ENCODE peak calls at places on chromosomes 5 and 9, in eight cellular contexts. One of them, this sample, is unnamed.

GRCh38 chr9:1083325-1083913 is 33.3 kb downstream of the DMRT2 start:
- DNase-seq in H1: peak; percentile 59
- DNase-seq in WTC11: peak; percentile 64
- DNase-seq in A549: peak; percentile 15
- DNase-seq in NB4: peak; percentile 24
- DNase-seq in HCT116: no peak
- DNase-seq in K562: no peak
- DNase-seq in SK-N-SH: peak; percentile 4
- DNase-seq in this sample: no peak

GRCh38 chr5:175718401-175719108 is 60.7 kb downstream of the HRH2 start:
- DNase-seq in H1: peak; percentile 82
- DNase-seq in WTC11: peak; percentile 70
- DNase-seq in A549: peak; percentile 42
- DNase-seq in NB4: peak; percentile 69
- DNase-seq in HCT116: peak; percentile 16
- DNase-seq in K562: peak; percentile 31
- DNase-seq in SK-N-SH: no peak
- DNase-seq in this sample: no peak

GRCh38 chr9:119185298-119185697 is 183.9 kb downstream of the BRINP1 start:
- DNase-seq in H1: no peak
- DNase-seq in WTC11: no peak
- DNase-seq in A549: no peak
- DNase-seq in NB4: no peak
- DNase-seq in HCT116: no peak
- DNase-seq in K562: no peak
- DNase-seq in SK-N-SH: no peak
- DNase-seq in this sample: no peak

GRCh38 chr5:22521521-22521920 is 331.6 kb downstream of the CDH12 start:
- DNase-seq in H1: no peak
- DNase-seq in WTC11: no peak
- DNase-seq in A549: no peak
- DNase-seq in NB4: peak; percentile 2
- DNase-seq in HCT116: no peak
- DNase-seq in K562: no peak
- DNase-seq in SK-N-SH: no peak
- DNase-seq in this sample: no peak

GRCh38 chr5:170863646-170864045 is 1.8 kb downstream of the RANBP17 start:
- DNase-seq in H1: no peak
- DNase-seq in WTC11: no peak
- DNase-seq in A549: no peak
- DNase-seq in NB4: no peak
- DNase-seq in HCT116: no peak
- DNase-seq in K562: no peak
- DNase-seq in SK-N-SH: no peak
- DNase-seq in this sample: no peak

GRCh38 chr5:95668216-95668615 is 14.6 kb downstream of the SPATA9 start:
- DNase-seq in H1: no peak
- DNase-seq in WTC11: no peak
- DNase-seq in A549: no peak
- DNase-seq in NB4: no peak
- DNase-seq in HCT116: no peak
- DNase-seq in K562: no peak
- DNase-seq in SK-N-SH: no peak
- DNase-seq in this sample: no peak

GRCh38 chr9:103364753-103365152 is 369.6 kb downstream of the CYLC2 start:
- DNase-seq in H1: no peak
- DNase-seq in WTC11: no peak
- DNase-seq in A549: peak; percentile 18
- DNase-seq in NB4: no peak
- DNase-seq in HCT116: no peak
- DNase-seq in K562: no peak
- DNase-seq in SK-N-SH: no peak
- DNase-seq in this sample: no peak

GRCh38 chr9:126705767-126706697 is 92.3 kb downstream of the LMX1B start:
- DNase-seq in H1: peak; percentile 97
- DNase-seq in WTC11: peak; percentile 91
- DNase-seq in A549: peak; percentile 63
- DNase-seq in NB4: peak; percentile 67
- DNase-seq in HCT116: peak; percentile 40
- DNase-seq in K562: peak; percentile 75
- DNase-seq in SK-N-SH: peak; percentile 36
- DNase-seq in this sample: peak; percentile 35

GRCh38 chr9:98132806-98133631 is 14.0 kb upstream of the TRIM14 start:
- DNase-seq in H1: no peak
- DNase-seq in WTC11: no peak
- DNase-seq in A549: no peak
- DNase-seq in NB4: no peak
- DNase-seq in HCT116: no peak
- DNase-seq in K562: no peak
- DNase-seq in SK-N-SH: no peak
- DNase-seq in this sample: no peak

DNA sequence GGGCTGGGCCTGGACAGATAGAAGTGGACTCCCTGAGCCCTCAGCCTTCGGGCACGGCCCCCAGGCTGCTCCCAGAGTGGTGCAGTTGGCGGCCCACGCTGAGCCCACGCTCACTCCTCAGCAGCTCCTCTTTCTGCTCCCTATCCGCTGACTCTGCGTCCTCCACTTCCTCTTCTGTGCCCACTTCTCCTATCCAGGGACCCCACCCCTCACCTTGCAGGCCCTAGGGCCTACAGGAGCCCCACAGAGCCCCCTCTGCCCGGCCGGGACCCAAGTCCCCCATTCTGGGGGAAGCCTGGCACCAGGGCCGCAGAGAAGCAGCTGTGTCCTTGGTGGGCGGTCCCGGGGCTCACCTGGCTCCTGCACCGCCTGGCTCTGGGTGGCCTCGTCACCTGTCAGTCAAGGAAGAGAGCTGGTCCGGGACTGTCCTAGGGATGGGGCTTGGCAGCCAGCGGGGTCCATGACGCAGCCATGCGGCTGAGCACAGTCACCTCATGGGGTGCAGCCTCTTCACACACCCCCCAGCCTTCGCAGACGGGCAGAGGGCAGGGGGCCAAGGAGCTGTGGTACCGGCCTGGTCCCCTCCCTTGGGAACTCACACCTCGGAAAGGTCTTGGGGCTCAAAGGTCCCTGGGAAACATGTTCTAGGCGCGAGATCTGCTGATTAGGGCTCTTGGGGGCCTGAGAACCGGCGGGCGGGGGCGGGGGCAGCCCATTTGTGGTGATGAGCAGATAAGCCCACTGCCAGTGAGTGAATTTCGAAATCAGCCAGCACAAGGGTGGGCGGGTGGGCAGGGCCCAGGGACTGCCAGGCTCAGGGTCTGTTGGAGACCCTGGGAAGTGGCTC is 5.4 kb upstream of the NRARP start:
- DNase-seq in H1: peak; percentile 83
- DNase-seq in WTC11: peak; percentile 73
- DNase-seq in A549: no peak
- DNase-seq in NB4: peak; percentile 64
- DNase-seq in HCT116: no peak
- DNase-seq in K562: peak; percentile 23
- DNase-seq in SK-N-SH: peak; percentile 35
- DNase-seq in this sample: no peak
- TF ChIP-seq MAX in H1: peak; percentile 25
- TF ChIP-seq MAX in WTC11: no peak
- TF ChIP-seq MAX in A549: no peak
- TF ChIP-seq MAX in NB4: no peak
- TF ChIP-seq MAX in HCT116: no peak
- TF ChIP-seq MAX in K562: no peak
- TF ChIP-seq MAX in SK-N-SH: no peak
- TF ChIP-seq MAX in this sample: no peak

DNA sequence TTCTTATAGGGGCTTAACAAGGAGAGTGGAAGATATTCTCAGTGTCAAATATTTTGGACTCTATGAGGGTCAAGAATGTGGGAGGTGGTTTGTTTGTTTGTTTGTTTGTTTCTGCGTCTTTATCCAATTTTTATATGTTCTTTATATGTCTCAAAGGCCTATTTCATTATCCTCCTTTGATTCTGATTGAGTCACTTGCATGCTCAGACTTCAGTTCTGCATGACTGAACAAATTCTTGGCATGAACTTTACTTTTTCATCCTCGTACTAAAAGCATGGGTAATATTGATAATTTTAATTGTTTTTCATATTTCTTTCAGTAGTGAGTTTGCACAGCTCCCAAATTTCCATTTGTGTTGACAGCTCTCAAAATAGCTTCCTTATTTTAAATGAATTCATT is 19.2 kb upstream of the ERBIN start:
- DNase-seq in H1: no peak
- DNase-seq in WTC11: no peak
- DNase-seq in A549: no peak
- DNase-seq in NB4: no peak
- DNase-seq in HCT116: no peak
- DNase-seq in K562: no peak
- DNase-seq in SK-N-SH: no peak
- DNase-seq in this sample: no peak
- TF ChIP-seq MAX in H1: no peak
- TF ChIP-seq MAX in WTC11: no peak
- TF ChIP-seq MAX in A549: no peak
- TF ChIP-seq MAX in NB4: no peak
- TF ChIP-seq MAX in HCT116: no peak
- TF ChIP-seq MAX in K562: no peak
- TF ChIP-seq MAX in SK-N-SH: no peak
- TF ChIP-seq MAX in this sample: no peak

DNA sequence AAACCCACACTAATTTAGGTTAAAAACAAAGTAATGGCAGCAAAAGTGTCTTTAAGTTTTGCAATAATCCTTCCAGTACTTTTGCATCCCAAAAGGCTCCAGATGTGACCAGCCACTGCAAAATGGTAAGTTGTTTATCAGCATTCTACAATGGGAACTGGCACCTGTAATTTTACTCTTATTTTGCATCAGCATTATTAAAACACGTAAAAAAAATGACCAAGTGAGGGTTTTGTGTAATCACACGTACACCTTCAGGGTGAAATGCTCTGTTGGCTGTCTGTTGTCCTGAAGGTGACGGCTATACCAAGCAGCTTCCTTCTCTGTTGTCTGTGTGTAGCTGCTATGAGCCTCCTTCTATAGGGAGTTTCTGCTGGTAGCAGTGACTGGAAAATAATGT is 36.9 kb upstream of the SSBP2 start:
- DNase-seq in H1: peak; percentile 54
- DNase-seq in WTC11: no peak
- DNase-seq in A549: peak; percentile 36
- DNase-seq in NB4: peak; percentile 80
- DNase-seq in HCT116: no peak
- DNase-seq in K562: no peak
- DNase-seq in SK-N-SH: no peak
- DNase-seq in this sample: no peak
- TF ChIP-seq MAX in H1: no peak
- TF ChIP-seq MAX in WTC11: no peak
- TF ChIP-seq MAX in A549: no peak
- TF ChIP-seq MAX in NB4: no peak
- TF ChIP-seq MAX in HCT116: no peak
- TF ChIP-seq MAX in K562: no peak
- TF ChIP-seq MAX in SK-N-SH: no peak
- TF ChIP-seq MAX in this sample: no peak

GRCh38 chr9:72509053-72509452 is 12.4 kb upstream of the TMC1 start:
- DNase-seq in H1: no peak
- DNase-seq in WTC11: no peak
- DNase-seq in A549: no peak
- DNase-seq in NB4: no peak
- DNase-seq in HCT116: no peak
- DNase-seq in K562: no peak
- DNase-seq in SK-N-SH: no peak
- DNase-seq in this sample: no peak
- TF ChIP-seq MAX in H1: no peak
- TF ChIP-seq MAX in WTC11: no peak
- TF ChIP-seq MAX in A549: no peak
- TF ChIP-seq MAX in NB4: no peak
- TF ChIP-seq MAX in HCT116: no peak
- TF ChIP-seq MAX in K562: no peak
- TF ChIP-seq MAX in SK-N-SH: no peak
- TF ChIP-seq MAX in this sample: no peak

GRCh38 chr9:37619806-37620205 is 27.4 kb upstream of the TOMM5 start:
- DNase-seq in H1: no peak
- DNase-seq in WTC11: no peak
- DNase-seq in A549: no peak
- DNase-seq in NB4: no peak
- DNase-seq in HCT116: no peak
- DNase-seq in K562: no peak
- DNase-seq in SK-N-SH: no peak
- DNase-seq in this sample: no peak
- TF ChIP-seq MAX in H1: no peak
- TF ChIP-seq MAX in WTC11: no peak
- TF ChIP-seq MAX in A549: no peak
- TF ChIP-seq MAX in NB4: no peak
- TF ChIP-seq MAX in HCT116: no peak
- TF ChIP-seq MAX in K562: no peak
- TF ChIP-seq MAX in SK-N-SH: no peak
- TF ChIP-seq MAX in this sample: no peak

This sample was measured in HepG2.